ENCODE peak calls at places on chromosome 20, in five cellular contexts. V, Z, B, G and C are unnamed samples.

GRCh38 chr20:53930651-53931504 is 139.5 kb downstream of the BCAS1 start:
- DNase-seq in V (no peak), Z (peak; percentile 34), B (peak; percentile 50), G (no peak), C (no peak)

GRCh38 chr20:38714308-38714707 is 10.0 kb upstream of the SLC32A1 start:
- DNase-seq in V (no peak), Z (no peak), B (no peak), G (no peak), C (no peak)

GRCh38 chr20:19026121-19026878 is 186.1 kb upstream of the SLC24A3 start:
- DNase-seq in V (no peak), Z (no peak), B (no peak), G (no peak), C (no peak)

GRCh38 chr20:37142708-37143107 is 36.4 kb upstream of the RPN2 start:
- DNase-seq in V (no peak), Z (peak; percentile 6), B (peak; percentile 22), G (no peak), C (no peak)

GRCh38 chr20:19260412-19261090 is 48.1 kb downstream of the SLC24A3 start:
- DNase-seq in V (peak; percentile 22), Z (no peak), B (no peak), G (no peak), C (peak; percentile 71)

GRCh38 chr20:10855778-10856177 is 182.0 kb upstream of the JAG1 start:
- DNase-seq in V (no peak), Z (no peak), B (no peak), G (no peak), C (no peak)

GRCh38 chr20:5400164-5400762 is 83.5 kb upstream of the PROKR2 start:
- DNase-seq in V (no peak), Z (peak; percentile 16), B (peak; percentile 2), G (no peak), C (no peak)

GRCh38 chr20:32206383-32207210 is 946 bp downstream of the PLAGL2 start:
- DNase-seq in V (no peak), Z (no peak), B (no peak), G (no peak), C (no peak)

GRCh38 chr20:34004790-34005457 is 11.2 kb downstream of the RALY start:
- DNase-seq in V (no peak), Z (no peak), B (no peak), G (no peak), C (no peak)

GRCh38 chr20:2244523-2244922 is 51.3 kb upstream of the TGM3 start:
- DNase-seq in V (no peak), Z (no peak), B (no peak), G (no peak), C (no peak)

GRCh38 chr20:31691646-31692275 is 30.9 kb downstream of the BCL2L1 start:
- DNase-seq in V (no peak), Z (peak; percentile 59), B (peak; percentile 80), G (no peak), C (peak; percentile 58)

GRCh38 chr20:51828762-51829161 is 26.4 kb upstream of the SALL4 start:
- DNase-seq in V (no peak), Z (no peak), B (no peak), G (no peak), C (no peak)

GRCh38 chr20:49594143-49594928 is 26.4 kb upstream of the PTGIS start:
- DNase-seq in V (peak; percentile 96), Z (peak; percentile 87), B (peak; percentile 74), G (no peak), C (peak; percentile 99)

GRCh38 chr20:45036044-45036755 is 64.7 kb downstream of the KCNS1 start:
- DNase-seq in V (no peak), Z (peak; percentile 80), B (peak; percentile 58), G (no peak), C (peak; percentile 83)

GRCh38 chr20:4951299-4951698 is 50.0 kb downstream of the SLC23A2 start:
- DNase-seq in V (no peak), Z (peak; percentile 90), B (peak; percentile 89), G (no peak), C (peak; percentile 71)

GRCh38 chr20:40683221-40683893 is 5.7 kb downstream of the MAFB start:
- DNase-seq in V (no peak), Z (no peak), B (peak; percentile 14), G (no peak), C (peak; percentile 30)

GRCh38 chr20:15772826-15773225 is 800.4 kb downstream of the KIF16B start:
- DNase-seq in V (no peak), Z (no peak), B (no peak), G (no peak), C (no peak)

GRCh38 chr20:38222231-38222922 is 38.2 kb downstream of the KIAA1755 start:
- DNase-seq in V (no peak), Z (peak; percentile 48), B (no peak), G (no peak), C (peak; percentile 21)

GRCh38 chr20:38812915-38813573 is 7.5 kb downstream of the PPP1R16B start:
- DNase-seq in V (no peak), Z (no peak), B (no peak), G (no peak), C (no peak)

GRCh38 chr20:19692100-19692499 is 66.0 kb upstream of the RIN2 start:
- DNase-seq in V (no peak), Z (peak; percentile 62), B (peak; percentile 59), G (no peak), C (peak; percentile 21)

GRCh38 chr20:24452498-24453133 is 16.8 kb upstream of the SYNDIG1 start:
- DNase-seq in V (no peak), Z (no peak), B (no peak), G (no peak), C (no peak)

GRCh38 chr20:48626226-48626937 is 201.4 kb downstream of the PREX1 start:
- DNase-seq in V (no peak), Z (peak; percentile 44), B (no peak), G (no peak), C (peak; percentile 45)

GRCh38 chr20:51772236-51772635 is 4.0 kb upstream of the ATP9A start:
- DNase-seq in V (no peak), Z (no peak), B (no peak), G (no peak), C (no peak)

GRCh38 chr20:44241796-44242195 is 5.3 kb upstream of the GDAP1L1 start:
- DNase-seq in V (no peak), Z (no peak), B (no peak), G (no peak), C (no peak)

GRCh38 chr20:38804682-38805501 is 605 bp upstream of the PPP1R16B start:
- DNase-seq in V (no peak), Z (no peak), B (no peak), G (peak; percentile 41), C (no peak)

GRCh38 chr20:17314262-17314661 is 87.4 kb downstream of the PCSK2 start:
- DNase-seq in V (no peak), Z (no peak), B (no peak), G (no peak), C (no peak)

GRCh38 chr20:3890410-3890751 is 1.2 kb downstream of the PANK2 start:
- DNase-seq in V (no peak), Z (peak; percentile 56), B (peak; percentile 40), G (no peak), C (peak; percentile 53)

GRCh38 chr20:2756056-2756611 is 44.3 kb downstream of the CPXM1 start:
- DNase-seq in V (no peak), Z (peak; percentile 51), B (no peak), G (no peak), C (peak; percentile 45)

GRCh38 chr20:40583195-40583594 is 105.8 kb downstream of the MAFB start:
- DNase-seq in V (no peak), Z (no peak), B (no peak), G (no peak), C (no peak)

GRCh38 chr20:51871943-51872342 is 69.6 kb upstream of the SALL4 start:
- DNase-seq in V (no peak), Z (no peak), B (no peak), G (no peak), C (no peak)

GRCh38 chr20:23446505-23446904 is 6.2 kb downstream of the CST11 start:
- DNase-seq in V (no peak), Z (peak; percentile 21), B (peak; percentile 43), G (no peak), C (peak; percentile 17)

GRCh38 chr20:21191839-21192238 is 66.0 kb downstream of the KIZ start:
- DNase-seq in V (no peak), Z (no peak), B (no peak), G (no peak), C (no peak)